ENCODE peak calls at places on chromosome 18, in eight cellular contexts. One of them, this sample, is unnamed.

GRCh38 chr18:78986018-78986481 is 6.4 kb downstream of the SALL3 start:
- DNase-seq in GM18507: no peak
- DNase-seq in osteocyte: no peak
- DNase-seq in left ventricle myocardium superior: no peak
- DNase-seq in thoracic aorta: no peak
- DNase-seq in stimulated activated CD8-positive, alpha-beta memory T cell treated with anti-CD3 and anti-CD28 coated beads, Interleukin-7, amount 100 ng/mL, for 4 hours: no peak
- DNase-seq in activated CD8-positive, alpha-beta memory T cell treated with anti-CD3 and anti-CD28 coated beads, Interleukin-2, amount 50 U/mL, for 4 hours: no peak
- DNase-seq in HL-60: peak
- DNase-seq in this sample: no peak

GRCh38 chr18:75123113-75123512 is 85.8 kb downstream of the PTGR3 start:
- DNase-seq in osteocyte: peak
- DNase-seq in thoracic aorta: no peak
- DNase-seq in left ventricle myocardium superior: no peak
- DNase-seq in HL-60: no peak
- DNase-seq in GM18507: no peak
- DNase-seq in stimulated activated CD8-positive, alpha-beta memory T cell treated with anti-CD3 and anti-CD28 coated beads, Interleukin-7, amount 100 ng/mL, for 4 hours: no peak
- DNase-seq in activated CD8-positive, alpha-beta memory T cell treated with anti-CD3 and anti-CD28 coated beads, Interleukin-2, amount 50 U/mL, for 4 hours: no peak
- DNase-seq in this sample: no peak

GRCh38 chr18:9987931-9988330 is 74.1 kb downstream of the VAPA start:
- DNase-seq in osteocyte: no peak
- DNase-seq in thoracic aorta: no peak
- DNase-seq in stimulated activated CD8-positive, alpha-beta memory T cell treated with anti-CD3 and anti-CD28 coated beads, Interleukin-7, amount 100 ng/mL, for 4 hours: no peak
- DNase-seq in left ventricle myocardium superior: no peak
- DNase-seq in activated CD8-positive, alpha-beta memory T cell treated with anti-CD3 and anti-CD28 coated beads, Interleukin-2, amount 50 U/mL, for 4 hours: no peak
- DNase-seq in HL-60: no peak
- DNase-seq in GM18507: no peak
- DNase-seq in this sample: no peak

GRCh38 chr18:61992285-61992684 is 99.5 kb upstream of the RNF152 start:
- DNase-seq in HL-60: no peak
- DNase-seq in GM18507: no peak
- DNase-seq in left ventricle myocardium superior: no peak
- DNase-seq in activated CD8-positive, alpha-beta memory T cell treated with anti-CD3 and anti-CD28 coated beads, Interleukin-2, amount 50 U/mL, for 4 hours: no peak
- DNase-seq in osteocyte: no peak
- DNase-seq in stimulated activated CD8-positive, alpha-beta memory T cell treated with anti-CD3 and anti-CD28 coated beads, Interleukin-7, amount 100 ng/mL, for 4 hours: no peak
- DNase-seq in thoracic aorta: no peak
- DNase-seq in this sample: no peak

GRCh38 chr18:78583739-78584066 is 395.9 kb upstream of the SALL3 start:
- DNase-seq in stimulated activated CD8-positive, alpha-beta memory T cell treated with anti-CD3 and anti-CD28 coated beads, Interleukin-7, amount 100 ng/mL, for 4 hours: no peak
- DNase-seq in activated CD8-positive, alpha-beta memory T cell treated with anti-CD3 and anti-CD28 coated beads, Interleukin-2, amount 50 U/mL, for 4 hours: no peak
- DNase-seq in thoracic aorta: no peak
- DNase-seq in HL-60: no peak
- DNase-seq in left ventricle myocardium superior: no peak
- DNase-seq in osteocyte: no peak
- DNase-seq in GM18507: no peak
- DNase-seq in this sample: no peak

GRCh38 chr18:37564796-37565137 is 831 bp downstream of the CELF4 start:
- DNase-seq in thoracic aorta: no peak
- DNase-seq in osteocyte: no peak
- DNase-seq in activated CD8-positive, alpha-beta memory T cell treated with anti-CD3 and anti-CD28 coated beads, Interleukin-2, amount 50 U/mL, for 4 hours: no peak
- DNase-seq in HL-60: no peak
- DNase-seq in left ventricle myocardium superior: peak
- DNase-seq in GM18507: no peak
- DNase-seq in stimulated activated CD8-positive, alpha-beta memory T cell treated with anti-CD3 and anti-CD28 coated beads, Interleukin-7, amount 100 ng/mL, for 4 hours: no peak
- DNase-seq in this sample: no peak

GRCh38 chr18:72458256-72458655 is 85.9 kb downstream of the CBLN2 start:
- DNase-seq in osteocyte: no peak
- DNase-seq in thoracic aorta: no peak
- DNase-seq in stimulated activated CD8-positive, alpha-beta memory T cell treated with anti-CD3 and anti-CD28 coated beads, Interleukin-7, amount 100 ng/mL, for 4 hours: no peak
- DNase-seq in left ventricle myocardium superior: no peak
- DNase-seq in activated CD8-positive, alpha-beta memory T cell treated with anti-CD3 and anti-CD28 coated beads, Interleukin-2, amount 50 U/mL, for 4 hours: no peak
- DNase-seq in GM18507: no peak
- DNase-seq in HL-60: no peak
- DNase-seq in this sample: no peak

GRCh38 chr18:79068299-79068945 is 772 bp upstream of the ATP9B start:
- DNase-seq in stimulated activated CD8-positive, alpha-beta memory T cell treated with anti-CD3 and anti-CD28 coated beads, Interleukin-7, amount 100 ng/mL, for 4 hours: peak
- DNase-seq in HL-60: peak
- DNase-seq in left ventricle myocardium superior: no peak
- DNase-seq in osteocyte: no peak
- DNase-seq in activated CD8-positive, alpha-beta memory T cell treated with anti-CD3 and anti-CD28 coated beads, Interleukin-2, amount 50 U/mL, for 4 hours: peak
- DNase-seq in GM18507: no peak
- DNase-seq in thoracic aorta: no peak
- DNase-seq in this sample: no peak

GRCh38 chr18:39788395-39788794 is 2166.6 kb upstream of the PIK3C3 start:
- DNase-seq in activated CD8-positive, alpha-beta memory T cell treated with anti-CD3 and anti-CD28 coated beads, Interleukin-2, amount 50 U/mL, for 4 hours: no peak
- DNase-seq in HL-60: no peak
- DNase-seq in stimulated activated CD8-positive, alpha-beta memory T cell treated with anti-CD3 and anti-CD28 coated beads, Interleukin-7, amount 100 ng/mL, for 4 hours: no peak
- DNase-seq in GM18507: no peak
- DNase-seq in thoracic aorta: no peak
- DNase-seq in osteocyte: no peak
- DNase-seq in left ventricle myocardium superior: no peak
- DNase-seq in this sample: no peak

GRCh38 chr18:415627-416612 is 84.6 kb downstream of the COLEC12 start:
- DNase-seq in left ventricle myocardium superior: no peak
- DNase-seq in GM18507: no peak
- DNase-seq in osteocyte: no peak
- DNase-seq in HL-60: peak
- DNase-seq in stimulated activated CD8-positive, alpha-beta memory T cell treated with anti-CD3 and anti-CD28 coated beads, Interleukin-7, amount 100 ng/mL, for 4 hours: no peak
- DNase-seq in activated CD8-positive, alpha-beta memory T cell treated with anti-CD3 and anti-CD28 coated beads, Interleukin-2, amount 50 U/mL, for 4 hours: no peak
- DNase-seq in thoracic aorta: no peak
- DNase-seq in this sample: no peak

GRCh38 chr18:22019193-22019592 is 150.2 kb upstream of the GATA6 start:
- DNase-seq in osteocyte: no peak
- DNase-seq in activated CD8-positive, alpha-beta memory T cell treated with anti-CD3 and anti-CD28 coated beads, Interleukin-2, amount 50 U/mL, for 4 hours: no peak
- DNase-seq in left ventricle myocardium superior: no peak
- DNase-seq in stimulated activated CD8-positive, alpha-beta memory T cell treated with anti-CD3 and anti-CD28 coated beads, Interleukin-7, amount 100 ng/mL, for 4 hours: no peak
- DNase-seq in HL-60: no peak
- DNase-seq in GM18507: no peak
- DNase-seq in thoracic aorta: no peak
- DNase-seq in this sample: no peak

GRCh38 chr18:75276813-75277628 is 66.4 kb downstream of the TSHZ1 start:
- DNase-seq in left ventricle myocardium superior: no peak
- DNase-seq in activated CD8-positive, alpha-beta memory T cell treated with anti-CD3 and anti-CD28 coated beads, Interleukin-2, amount 50 U/mL, for 4 hours: no peak
- DNase-seq in thoracic aorta: no peak
- DNase-seq in osteocyte: no peak
- DNase-seq in HL-60: peak
- DNase-seq in stimulated activated CD8-positive, alpha-beta memory T cell treated with anti-CD3 and anti-CD28 coated beads, Interleukin-7, amount 100 ng/mL, for 4 hours: no peak
- DNase-seq in GM18507: no peak
- DNase-seq in this sample: no peak

GRCh38 chr18:8946046-8946838 is 156.3 kb upstream of the NDUFV2 start:
- DNase-seq in GM18507: no peak
- DNase-seq in osteocyte: no peak
- DNase-seq in activated CD8-positive, alpha-beta memory T cell treated with anti-CD3 and anti-CD28 coated beads, Interleukin-2, amount 50 U/mL, for 4 hours: no peak
- DNase-seq in thoracic aorta: no peak
- DNase-seq in HL-60: no peak
- DNase-seq in stimulated activated CD8-positive, alpha-beta memory T cell treated with anti-CD3 and anti-CD28 coated beads, Interleukin-7, amount 100 ng/mL, for 4 hours: no peak
- DNase-seq in left ventricle myocardium superior: no peak
- DNase-seq in this sample: no peak

GRCh38 chr18:63708650-63709049 is 5.9 kb downstream of the SERPINB11 start:
- DNase-seq in activated CD8-positive, alpha-beta memory T cell treated with anti-CD3 and anti-CD28 coated beads, Interleukin-2, amount 50 U/mL, for 4 hours: no peak
- DNase-seq in thoracic aorta: no peak
- DNase-seq in osteocyte: no peak
- DNase-seq in stimulated activated CD8-positive, alpha-beta memory T cell treated with anti-CD3 and anti-CD28 coated beads, Interleukin-7, amount 100 ng/mL, for 4 hours: no peak
- DNase-seq in GM18507: no peak
- DNase-seq in HL-60: no peak
- DNase-seq in left ventricle myocardium superior: no peak
- DNase-seq in this sample: no peak

GRCh38 chr18:48862678-48863270 is 88.0 kb downstream of the SMAD7 start:
- DNase-seq in stimulated activated CD8-positive, alpha-beta memory T cell treated with anti-CD3 and anti-CD28 coated beads, Interleukin-7, amount 100 ng/mL, for 4 hours: no peak
- DNase-seq in HL-60: no peak
- DNase-seq in GM18507: no peak
- DNase-seq in activated CD8-positive, alpha-beta memory T cell treated with anti-CD3 and anti-CD28 coated beads, Interleukin-2, amount 50 U/mL, for 4 hours: no peak
- DNase-seq in thoracic aorta: no peak
- DNase-seq in left ventricle myocardium superior: peak
- DNase-seq in osteocyte: no peak
- DNase-seq in this sample: no peak

GRCh38 chr18:49630246-49630699 is 68.4 kb downstream of the LIPG start:
- DNase-seq in GM18507: no peak
- DNase-seq in activated CD8-positive, alpha-beta memory T cell treated with anti-CD3 and anti-CD28 coated beads, Interleukin-2, amount 50 U/mL, for 4 hours: no peak
- DNase-seq in osteocyte: no peak
- DNase-seq in thoracic aorta: no peak
- DNase-seq in HL-60: no peak
- DNase-seq in stimulated activated CD8-positive, alpha-beta memory T cell treated with anti-CD3 and anti-CD28 coated beads, Interleukin-7, amount 100 ng/mL, for 4 hours: no peak
- DNase-seq in left ventricle myocardium superior: no peak
- DNase-seq in this sample: no peak

GRCh38 chr18:46343940-46344372 is 239.8 kb downstream of the HAUS1 start:
- DNase-seq in osteocyte: no peak
- DNase-seq in activated CD8-positive, alpha-beta memory T cell treated with anti-CD3 and anti-CD28 coated beads, Interleukin-2, amount 50 U/mL, for 4 hours: peak
- DNase-seq in HL-60: peak
- DNase-seq in left ventricle myocardium superior: peak
- DNase-seq in thoracic aorta: no peak
- DNase-seq in GM18507: peak
- DNase-seq in stimulated activated CD8-positive, alpha-beta memory T cell treated with anti-CD3 and anti-CD28 coated beads, Interleukin-7, amount 100 ng/mL, for 4 hours: peak
- DNase-seq in this sample: peak

GRCh38 chr18:70384181-70384790 is 95.4 kb downstream of the SOCS6 start:
- DNase-seq in activated CD8-positive, alpha-beta memory T cell treated with anti-CD3 and anti-CD28 coated beads, Interleukin-2, amount 50 U/mL, for 4 hours: no peak
- DNase-seq in left ventricle myocardium superior: no peak
- DNase-seq in HL-60: no peak
- DNase-seq in osteocyte: no peak
- DNase-seq in GM18507: no peak
- DNase-seq in thoracic aorta: no peak
- DNase-seq in stimulated activated CD8-positive, alpha-beta memory T cell treated with anti-CD3 and anti-CD28 coated beads, Interleukin-7, amount 100 ng/mL, for 4 hours: no peak
- DNase-seq in this sample: no peak

GRCh38 chr18:2147866-2148265 is 423.4 kb downstream of the METTL4 start:
- DNase-seq in left ventricle myocardium superior: peak
- DNase-seq in GM18507: no peak
- DNase-seq in thoracic aorta: no peak
- DNase-seq in stimulated activated CD8-positive, alpha-beta memory T cell treated with anti-CD3 and anti-CD28 coated beads, Interleukin-7, amount 100 ng/mL, for 4 hours: no peak
- DNase-seq in HL-60: no peak
- DNase-seq in activated CD8-positive, alpha-beta memory T cell treated with anti-CD3 and anti-CD28 coated beads, Interleukin-2, amount 50 U/mL, for 4 hours: no peak
- DNase-seq in osteocyte: no peak
- DNase-seq in this sample: no peak

This sample was measured in stimulated activated naive CD8-positive, alpha-beta T cell treated with anti-CD3 and anti-CD28 coated beads, Interleukin-15, amount 100 ng/mL, for 72 hours.